ENCODE peak calls at places on chromosome 18, in eight cellular contexts. K is right cardiac atrium, F is GM23338, G is iPS DF 6.9, U is aorta, J is tibial artery, O is GM23248, Q is lung. P is an unnamed sample.

GRCh38 chr18:79944126-79944731 is 7.2 kb downstream of the SLC66A2 start:
- DNase-seq in K (no peak), Q (no peak), J (no peak), F (peak; percentile 31), O (no peak), U (peak; percentile 59), G (no peak), P (no peak)

GRCh38 chr18:24536834-24537233 is 76.4 kb downstream of the HRH4 start:
- DNase-seq in J (no peak), F (no peak), K (no peak), G (no peak), U (no peak), Q (no peak), O (no peak), P (no peak)

GRCh38 chr18:27075828-27076227 is 109.3 kb downstream of the CHST9 start:
- DNase-seq in Q (no peak), J (no peak), U (no peak), G (no peak), F (no peak), O (no peak), K (no peak), P (no peak)

GRCh38 chr18:58572181-58572580 is 56.7 kb downstream of the ALPK2 start:
- DNase-seq in O (peak; percentile 98), Q (no peak), K (no peak), F (no peak), G (no peak), U (no peak), J (no peak), P (no peak)

GRCh38 chr18:25817571-25818237 is 272.7 kb downstream of the SS18 start:
- DNase-seq in J (no peak), O (no peak), K (no peak), U (no peak), G (no peak), Q (no peak), F (no peak), P (no peak)

GRCh38 chr18:80200932-80201672 is 46.2 kb downstream of the PARD6G start:
- DNase-seq in J (no peak), F (no peak), K (no peak), O (no peak), U (no peak), Q (no peak), G (no peak), P (peak; percentile 47)

GRCh38 chr18:40431071-40431998 is 1523.7 kb upstream of the PIK3C3 start:
- DNase-seq in J (no peak), U (no peak), G (no peak), F (no peak), Q (no peak), O (no peak), K (no peak), P (no peak)

GRCh38 chr18:47032945-47033344 is 2.5 kb downstream of the ELOA2 start:
- DNase-seq in G (no peak), F (no peak), U (no peak), J (no peak), K (no peak), O (no peak), Q (no peak), P (no peak)

GRCh38 chr18:3596324-3597158 is 146.6 kb downstream of the TGIF1 start:
- DNase-seq in F (no peak), K (peak; percentile 75), Q (peak; percentile 53), U (no peak), G (no peak), J (peak; percentile 44), O (no peak), P (peak; percentile 83)

GRCh38 chr18:25510096-25510495 is 158.1 kb upstream of the ZNF521 start:
- DNase-seq in G (no peak), F (no peak), O (no peak), J (no peak), U (no peak), Q (no peak), K (no peak), P (no peak)

GRCh38 chr18:12944724-12945123 is 3.1 kb upstream of the SEH1L start:
- DNase-seq in G (no peak), F (no peak), J (peak; percentile 60), K (peak; percentile 79), Q (peak; percentile 32), U (peak; percentile 88), O (peak; percentile 43), P (peak; percentile 68)

GRCh38 chr18:79684787-79685186 is 5.2 kb downstream of the CTDP1 start:
- DNase-seq in U (no peak), Q (no peak), G (no peak), K (no peak), J (no peak), O (no peak), F (no peak), P (no peak)

GRCh38 chr18:22639026-22639463 is 221.3 kb upstream of the CTAGE1 start:
- DNase-seq in G (no peak), U (no peak), K (no peak), J (no peak), F (no peak), Q (no peak), O (peak; percentile 73), P (no peak)

GRCh38 chr18:72460210-72460680 is 83.9 kb downstream of the CBLN2 start:
- DNase-seq in K (no peak), U (no peak), Q (no peak), F (no peak), J (no peak), O (no peak), G (no peak), P (no peak)

GRCh38 chr18:26813043-26813442 is 52.5 kb downstream of the AQP4 start:
- DNase-seq in K (no peak), G (peak; percentile 52), J (no peak), F (peak; percentile 80), Q (peak; percentile 50), U (no peak), O (peak; percentile 6), P (no peak)

GRCh38 chr18:41128126-41128525 is 826.9 kb upstream of the PIK3C3 start:
- DNase-seq in K (no peak), U (no peak), J (no peak), Q (no peak), G (no peak), O (peak; percentile 48), F (no peak), P (no peak)

GRCh38 chr18:79625195-79625923 is 54.2 kb upstream of the CTDP1 start:
- DNase-seq in K (peak; percentile 43), U (no peak), Q (no peak), G (no peak), J (peak; percentile 40), F (no peak), O (no peak), P (no peak)

GRCh38 chr18:57801379-57802165 is 1.5 kb downstream of the ATP8B1 start:
- DNase-seq in J (no peak), F (peak; percentile 45), U (peak; percentile 84), G (no peak), Q (no peak), O (peak; percentile 60), K (peak; percentile 73), P (no peak)

GRCh38 chr18:47251289-47252120 is at the start of gene SKOR2:
- DNase-seq in F (peak; percentile 75), G (no peak), U (no peak), O (no peak), Q (no peak), K (no peak), J (no peak), P (no peak)

GRCh38 chr18:50312296-50313030 is 25.0 kb upstream of the CXXC1 start:
- DNase-seq in G (no peak), U (no peak), O (no peak), F (no peak), K (no peak), Q (no peak), J (no peak), P (no peak)
- H3K4me1 ChIP-seq in G (no peaks in the 10 kb centered on the region), U (no peaks in the 10 kb centered on the region), O (no peaks in the 10 kb centered on the region), F (no peaks in the 10 kb centered on the region), K (no peaks in the 10 kb centered on the region), Q (peaks cover 3% of the 10 kb centered on the region), J (no peaks in the 10 kb centered on the region), P (no peaks in the 10 kb centered on the region)

GRCh38 chr18:49047540-49047939 is 96.8 kb upstream of the SMAD7 start:
- DNase-seq in G (no peak), O (no peak), Q (no peak), K (no peak), F (peak; percentile 57), U (no peak), J (no peak), P (no peak)

GRCh38 chr18:49046125-49046524 is 95.4 kb upstream of the SMAD7 start:
- DNase-seq in J (no peak), U (no peak), Q (no peak), F (no peak), K (no peak), G (no peak), O (no peak), P (no peak)

GRCh38 chr18:49048361-49048760 is 97.6 kb upstream of the SMAD7 start:
- DNase-seq in J (no peak), O (peak; percentile 86), G (no peak), F (no peak), U (no peak), Q (no peak), K (no peak), P (no peak)

GRCh38 chr18:49044898-49045297 is 94.1 kb upstream of the SMAD7 start:
- DNase-seq in O (no peak), U (no peak), Q (no peak), F (no peak), K (peak; percentile 45), J (no peak), G (no peak), P (no peak)

DNA sequence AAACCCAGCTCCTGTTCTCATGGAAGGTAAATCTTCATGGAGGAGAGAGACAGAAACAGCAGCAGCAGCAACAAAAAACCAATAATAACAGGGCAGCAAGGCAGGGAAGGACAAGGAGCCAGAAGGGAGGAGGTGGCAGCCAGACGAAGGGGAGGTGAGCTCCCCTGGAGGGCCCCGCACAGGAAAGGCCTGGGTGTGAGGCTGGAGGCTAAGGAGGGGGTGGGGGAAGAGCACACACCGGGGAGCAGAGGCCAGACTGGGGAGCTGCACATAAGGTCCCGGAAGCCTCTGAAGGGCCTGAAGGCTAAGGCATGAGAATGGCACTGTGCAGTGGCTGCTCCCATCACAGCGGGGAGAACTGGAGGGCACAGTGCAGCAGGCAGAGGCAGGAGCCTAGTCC is 94.8 kb upstream of the SMAD7 start:
- DNase-seq in U (no peak), G (no peak), O (no peak), Q (no peak), J (no peak), F (peak; percentile 41), K (no peak), P (no peak)
- H3K4me1 ChIP-seq in U (no peaks in the 10 kb centered on the region), G (peaks cover 3% of the 10 kb centered on the region), O (peaks cover 11% of the 10 kb centered on the region), Q (peaks cover 4% of the 10 kb centered on the region), J (no peaks in the 10 kb centered on the region), F (peaks cover 21% of the 10 kb centered on the region), K (peaks cover 4% of the 10 kb centered on the region), P (no peaks in the 10 kb centered on the region)

GRCh38 chr18:48545690-48546365 is 7.0 kb downstream of the CTIF start:
- DNase-seq in F (peak; percentile 91), K (peak; percentile 83), U (peak; percentile 90), O (peak; percentile 93), G (no peak), J (peak; percentile 49), Q (peak; percentile 36), P (peak; percentile 85)
- H3K4me1 ChIP-seq in F (peaks cover 70% of the 10 kb centered on the region), K (peaks cover 39% of the 10 kb centered on the region), U (peaks cover 1% of the 10 kb centered on the region), O (peaks cover 78% of the 10 kb centered on the region), G (peaks cover 22% of the 10 kb centered on the region), J (peaks cover 11% of the 10 kb centered on the region), Q (peaks cover 25% of the 10 kb centered on the region), P (peaks cover 91% of the 10 kb centered on the region)

GRCh38 chr18:70176537-70176936 is 28.9 kb downstream of the RTTN start:
- DNase-seq in U (no peak), Q (no peak), K (no peak), J (no peak), F (no peak), O (no peak), G (no peak), P (no peak)
- H3K4me1 ChIP-seq in U (no peaks in the 10 kb centered on the region), Q (no peaks in the 10 kb centered on the region), K (no peaks in the 10 kb centered on the region), J (no peaks in the 10 kb centered on the region), F (no peaks in the 10 kb centered on the region), O (peaks cover 20% of the 10 kb centered on the region), G (no peaks in the 10 kb centered on the region), P (peaks cover 9% of the 10 kb centered on the region)

P was measured in right atrium auricular region.